ENCODE peak calls at places on chromosomes 16 and 17, in four cellular contexts. S is PC-3, E is SK-N-SH, M is IMR-90. F is an unnamed sample.

GRCh38 chr16:20707461-20707860 is 10.0 kb upstream of the ACSM1 start:
- DNase-seq in S (no peak), E (no peak), M (no peak), F (no peak)

GRCh38 chr17:73902416-73903181 is 258.4 kb upstream of the SDK2 start:
- DNase-seq in S (no peak), E (no peak), M (no peak), F (no peak)

GRCh38 chr17:82105882-82106696 is 8.1 kb upstream of the FASN start:
- DNase-seq in S (peak; percentile 85), E (peak; percentile 97), M (peak; percentile 37), F (peak; percentile 80)

GRCh38 chr17:74840989-74841666 is 18.6 kb downstream of the GRIN2C start:
- DNase-seq in S (no peak), E (no peak), M (peak; percentile 20), F (peak; percentile 43)

GRCh38 chr16:50674831-50675230 is 6.3 kb downstream of the SNX20 start:
- DNase-seq in S (peak; percentile 7), E (no peak), M (no peak), F (no peak)

GRCh38 chr16:70448075-70448474 is 6.3 kb upstream of the FCSK start:
- DNase-seq in S (no peak), E (no peak), M (no peak), F (no peak)

GRCh38 chr17:56142781-56143180 is 10.5 kb upstream of the ANKFN1 start:
- DNase-seq in S (no peak), E (no peak), M (peak; percentile 21), F (no peak)

GRCh38 chr17:59914274-59914854 is 21.4 kb downstream of the RPS6KB1 start:
- DNase-seq in S (peak; percentile 70), E (peak; percentile 75), M (peak; percentile 60), F (peak; percentile 59)

GRCh38 chr16:67425581-67425980 is 5.3 kb upstream of the HSD11B2 start:
- DNase-seq in S (no peak), E (no peak), M (no peak), F (no peak)
- H3K4me2 ChIP-seq in S (no peak overlapping the region), E (no peak overlapping the region), M (no peak overlapping the region), F (no peak overlapping the region)

GRCh38 chr17:50853781-50854180 is 12.4 kb downstream of the TOB1 start:
- DNase-seq in S (no peak), E (no peak), M (no peak), F (no peak)
- H3K4me2 ChIP-seq in S (no peak overlapping the region), E (no peak overlapping the region), M (no peak overlapping the region), F (no peak overlapping the region)

GRCh38 chr17:47705536-47706481 is 11.8 kb downstream of the TBKBP1 start:
- DNase-seq in S (no peak), E (no peak), M (no peak), F (no peak)
- H3K4me2 ChIP-seq in S (no peak overlapping the region), E (no peak overlapping the region), M (no peak overlapping the region), F (no peak overlapping the region)

GRCh38 chr16:87836346-87836843 is 32.9 kb downstream of the SLC7A5 start:
- DNase-seq in S (no peak), E (no peak), M (no peak), F (no peak)
- H3K4me2 ChIP-seq in S (no peak overlapping the region), E (no peak overlapping the region), M (no peak overlapping the region), F (no peak overlapping the region)

GRCh38 chr16:67858448-67858993 is 11.0 kb upstream of the CENPT start:
- DNase-seq in S (no peak), E (no peak), M (no peak), F (peak; percentile 14)
- H3K4me2 ChIP-seq in S (peak overlapping the region; percentile 64), E (no peak overlapping the region), M (no peak overlapping the region), F (no peak overlapping the region)